ENCODE peak calls at places on chromosome 1, in four cellular contexts. One of them, this sample, is unnamed.

GRCh38 chr1:90144820-90145219 is 149.9 kb downstream of the ZNF326 start:
- DNase-seq in ovary: no peak
- DNase-seq in AG09309: no peak
- DNase-seq in cardiac muscle cell: no peak
- DNase-seq in this sample: no peak

GRCh38 chr1:67261646-67262045 is 46.0 kb upstream of the IL12RB2 start:
- DNase-seq in ovary: no peak
- DNase-seq in AG09309: no peak
- DNase-seq in cardiac muscle cell: peak
- DNase-seq in this sample: no peak

GRCh38 chr1:12436817-12437599 is 181.0 kb downstream of the DHRS3 start:
- DNase-seq in ovary: no peak
- DNase-seq in AG09309: peak
- DNase-seq in cardiac muscle cell: peak
- DNase-seq in this sample: no peak

GRCh38 chr1:223780318-223780717 is 65.4 kb downstream of the TP53BP2 start:
- DNase-seq in ovary: no peak
- DNase-seq in AG09309: no peak
- DNase-seq in cardiac muscle cell: no peak
- DNase-seq in this sample: no peak

GRCh38 chr1:15723631-15724246 is 12.3 kb upstream of the SLC25A34 start:
- DNase-seq in ovary: no peak
- DNase-seq in AG09309: no peak
- DNase-seq in cardiac muscle cell: no peak
- DNase-seq in this sample: no peak

GRCh38 chr1:219174672-219175564 is 1.2 kb downstream of the LYPLAL1 start:
- DNase-seq in ovary: peak
- DNase-seq in AG09309: peak
- DNase-seq in cardiac muscle cell: peak
- DNase-seq in this sample: peak

GRCh38 chr1:182392045-182393028 is 747 bp upstream of the GLUL start:
- DNase-seq in ovary: no peak
- DNase-seq in AG09309: no peak
- DNase-seq in cardiac muscle cell: peak
- DNase-seq in this sample: no peak

GRCh38 chr1:206050655-206051235 is 2.2 kb upstream of the RHEX start:
- DNase-seq in ovary: no peak
- DNase-seq in AG09309: no peak
- DNase-seq in cardiac muscle cell: no peak
- DNase-seq in this sample: no peak

GRCh38 chr1:184025242-184025675 is 12.3 kb downstream of the COLGALT2 start:
- DNase-seq in ovary: no peak
- DNase-seq in AG09309: peak
- DNase-seq in cardiac muscle cell: peak
- DNase-seq in this sample: peak

GRCh38 chr1:27045973-27046558 is 33.4 kb upstream of the TENT5B start:
- DNase-seq in ovary: peak
- DNase-seq in AG09309: no peak
- DNase-seq in cardiac muscle cell: peak
- DNase-seq in this sample: peak

GRCh38 chr1:172670791-172671190 is 11.9 kb downstream of the FASLG start:
- DNase-seq in ovary: no peak
- DNase-seq in AG09309: no peak
- DNase-seq in cardiac muscle cell: no peak
- DNase-seq in this sample: no peak
- H3K4me3 ChIP-seq in ovary: no peak
- H3K4me3 ChIP-seq in AG09309: no peak
- H3K4me3 ChIP-seq in cardiac muscle cell: no peak
- H3K4me3 ChIP-seq in this sample: no peak

DNA sequence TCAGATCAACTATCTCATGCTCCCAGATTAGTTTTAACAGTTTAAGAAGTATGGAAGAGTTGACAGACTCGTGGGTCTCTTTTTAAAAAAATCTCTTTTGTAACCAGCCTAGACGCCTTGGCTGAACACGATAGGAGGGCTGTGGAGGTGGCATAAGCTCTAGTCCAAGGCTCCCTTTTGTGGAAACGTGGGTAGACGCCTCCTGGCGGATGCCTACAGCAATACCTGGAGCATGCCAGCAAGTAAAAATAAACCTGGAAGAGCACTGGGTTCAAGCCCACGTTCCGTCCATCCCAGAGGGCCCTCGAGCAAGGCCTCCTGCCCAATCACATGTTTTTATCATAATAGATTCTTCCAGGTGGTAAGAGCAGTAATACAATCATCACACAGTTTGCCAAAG is 87.9 kb downstream of the RGS7 start:
- DNase-seq in ovary: no peak
- DNase-seq in AG09309: no peak
- DNase-seq in cardiac muscle cell: no peak
- DNase-seq in this sample: no peak
- TF ChIP-seq CTCF in ovary: no peak
- TF ChIP-seq CTCF in AG09309: peak
- TF ChIP-seq CTCF in cardiac muscle cell: no peak
- TF ChIP-seq CTCF in this sample: no peak

DNA sequence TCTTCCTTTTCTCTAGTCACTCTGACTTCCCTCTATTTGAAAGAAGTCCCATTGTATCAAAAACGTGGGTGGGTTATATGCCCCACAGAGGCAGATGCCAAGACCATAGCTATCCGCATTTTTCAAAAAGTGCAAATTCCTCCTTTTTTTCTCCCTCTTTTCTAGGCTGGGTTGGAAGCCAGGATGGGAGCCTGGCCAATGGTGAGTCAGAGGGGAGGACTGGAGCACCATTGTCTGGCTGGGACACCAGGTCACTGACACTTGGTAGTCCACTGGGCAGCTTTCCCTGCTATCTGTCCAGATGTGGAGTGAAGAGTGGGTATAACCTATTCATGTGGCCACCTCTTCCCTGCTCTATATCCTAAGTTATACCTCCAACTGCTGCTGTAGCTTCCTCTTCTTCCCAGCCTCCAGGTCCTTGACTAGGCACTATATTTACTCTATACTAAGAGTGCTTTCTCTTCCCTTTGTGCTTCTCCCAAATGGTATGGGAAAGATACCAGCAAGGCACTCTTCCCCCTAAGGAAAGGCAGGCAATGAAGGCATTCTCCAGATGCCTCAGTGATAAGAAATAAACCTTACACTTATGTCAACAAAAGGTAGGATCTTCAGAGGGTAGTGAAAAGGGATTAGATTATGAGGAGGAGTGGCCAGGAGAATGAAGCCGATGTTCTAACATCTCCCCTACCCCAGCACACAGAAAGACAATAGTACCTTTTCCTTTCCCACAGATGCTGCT is 12.9 kb downstream of the PI4KB start:
- DNase-seq in ovary: peak
- DNase-seq in AG09309: peak
- DNase-seq in cardiac muscle cell: peak
- DNase-seq in this sample: peak
- H3K4me3 ChIP-seq in ovary: no peak
- H3K4me3 ChIP-seq in AG09309: no peak
- H3K4me3 ChIP-seq in cardiac muscle cell: no peak
- H3K4me3 ChIP-seq in this sample: no peak

GRCh38 chr1:22709227-22709626 is 1.4 kb upstream of the EPHB2 start:
- DNase-seq in ovary: no peak
- DNase-seq in AG09309: no peak
- DNase-seq in cardiac muscle cell: no peak
- DNase-seq in this sample: no peak
- TF ChIP-seq CTCF in ovary: no peak
- TF ChIP-seq CTCF in AG09309: peak
- TF ChIP-seq CTCF in cardiac muscle cell: peak
- TF ChIP-seq CTCF in this sample: peak

GRCh38 chr1:230781596-230781995 is 34.4 kb downstream of the CAPN9 start:
- DNase-seq in ovary: no peak
- DNase-seq in AG09309: no peak
- DNase-seq in cardiac muscle cell: no peak
- DNase-seq in this sample: no peak
- H3K4me3 ChIP-seq in ovary: no peak
- H3K4me3 ChIP-seq in AG09309: no peak
- H3K4me3 ChIP-seq in cardiac muscle cell: no peak
- H3K4me3 ChIP-seq in this sample: no peak

GRCh38 chr1:33001282-33001681 is 35.4 kb downstream of the AK2 start:
- DNase-seq in ovary: no peak
- DNase-seq in AG09309: no peak
- DNase-seq in cardiac muscle cell: no peak
- DNase-seq in this sample: no peak
- TF ChIP-seq CTCF in ovary: no peak
- TF ChIP-seq CTCF in AG09309: peak
- TF ChIP-seq CTCF in cardiac muscle cell: peak
- TF ChIP-seq CTCF in this sample: peak

GRCh38 chr1:81571946-81572345 is 228.8 kb upstream of the ADGRL2 start:
- DNase-seq in ovary: no peak
- DNase-seq in AG09309: no peak
- DNase-seq in cardiac muscle cell: no peak
- DNase-seq in this sample: no peak

GRCh38 chr1:81576996-81577697 is 223.6 kb upstream of the ADGRL2 start:
- DNase-seq in ovary: no peak
- DNase-seq in AG09309: no peak
- DNase-seq in cardiac muscle cell: no peak
- DNase-seq in this sample: no peak

GRCh38 chr1:81569761-81570160 is 231.0 kb upstream of the ADGRL2 start:
- DNase-seq in ovary: no peak
- DNase-seq in AG09309: no peak
- DNase-seq in cardiac muscle cell: no peak
- DNase-seq in this sample: no peak

GRCh38 chr1:81573458-81573857 is 227.3 kb upstream of the ADGRL2 start:
- DNase-seq in ovary: no peak
- DNase-seq in AG09309: no peak
- DNase-seq in cardiac muscle cell: no peak
- DNase-seq in this sample: no peak

DNA sequence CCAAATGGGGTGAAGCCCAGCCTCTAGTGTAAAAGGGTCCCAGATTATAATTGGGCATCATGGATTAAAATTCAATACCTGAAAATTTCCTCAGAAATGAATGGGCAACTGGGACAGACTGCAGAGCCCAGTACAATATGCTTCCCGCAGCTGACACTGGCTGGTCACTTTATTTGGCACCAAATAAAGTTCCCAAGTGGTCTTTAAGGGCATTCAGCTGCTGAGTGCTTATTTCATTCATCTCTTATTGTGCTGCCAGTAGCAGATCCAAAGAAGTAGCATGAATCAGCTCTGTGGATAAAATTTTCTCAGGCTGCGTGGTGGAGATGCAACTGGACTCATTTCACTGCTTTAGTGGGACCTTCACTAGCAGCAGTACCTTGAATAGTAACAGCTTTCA is 226.4 kb upstream of the ADGRL2 start:
- DNase-seq in ovary: no peak
- DNase-seq in AG09309: no peak
- DNase-seq in cardiac muscle cell: no peak
- DNase-seq in this sample: no peak
- H3K4me3 ChIP-seq in ovary: no peak
- H3K4me3 ChIP-seq in AG09309: no peak
- H3K4me3 ChIP-seq in cardiac muscle cell: no peak
- H3K4me3 ChIP-seq in this sample: no peak

GRCh38 chr1:152546704-152547103 is 19.9 kb downstream of the LCE3E start:
- DNase-seq in ovary: no peak
- DNase-seq in AG09309: no peak
- DNase-seq in cardiac muscle cell: no peak
- DNase-seq in this sample: no peak

GRCh38 chr1:152539901-152540300 is 25.6 kb downstream of the CRCT1 start:
- DNase-seq in ovary: no peak
- DNase-seq in AG09309: no peak
- DNase-seq in cardiac muscle cell: no peak
- DNase-seq in this sample: no peak

GRCh38 chr1:152543808-152544207 is 22.8 kb downstream of the LCE3E start:
- DNase-seq in ovary: no peak
- DNase-seq in AG09309: no peak
- DNase-seq in cardiac muscle cell: no peak
- DNase-seq in this sample: no peak
- TF ChIP-seq CTCF in ovary: no peak
- TF ChIP-seq CTCF in AG09309: no peak
- TF ChIP-seq CTCF in cardiac muscle cell: no peak
- TF ChIP-seq CTCF in this sample: no peak